ENCODE peak calls at places on chromosome 5, in four cellular contexts. E is CD8-positive, alpha-beta T cell; J is upper lobe of left lung; U is left lung. N is an unnamed sample.
A peak's percentile ranks its signal among the peaks of the same experiment; 100 is the strongest.

GRCh38 chr5:57598756-57599155 is 116.1 kb upstream of the ACTBL2 start:
- DNase-seq in J (no peak), U (no peak), E (no peak), N (no peak)

GRCh38 chr5:140565024-140565779 is 574 bp downstream of the SLC35A4 start:
- DNase-seq in E (no peak), J (no peak), U (no peak), N (no peak)

GRCh38 chr5:171475551-171476035 is 56.1 kb downstream of the FGF18 start:
- DNase-seq in E (no peak), U (no peak), J (no peak), N (no peak)

GRCh38 chr5:62256161-62257017 is 49.6 kb upstream of the KIF2A start:
- DNase-seq in J (no peak), U (no peak), E (peak; percentile 30), N (no peak)

GRCh38 chr5:128579111-128579510 is 41.1 kb upstream of the FBN2 start:
- DNase-seq in J (no peak), E (no peak), U (no peak), N (no peak)

GRCh38 chr5:179418972-179419371 is 73.7 kb upstream of the ADAMTS2 start:
- DNase-seq in J (no peak), E (no peak), U (peak; percentile 43), N (no peak)

GRCh38 chr5:179865471-179866240 is 7.0 kb upstream of the MRNIP start:
- DNase-seq in U (peak; percentile 61), J (no peak), E (no peak), N (no peak)

GRCh38 chr5:57902035-57902434 is 419.4 kb upstream of the ACTBL2 start:
- DNase-seq in U (no peak), E (no peak), J (no peak), N (no peak)

GRCh38 chr5:102554092-102554491 is 55.3 kb upstream of the SLCO6A1 start:
- DNase-seq in U (no peak), E (no peak), J (no peak), N (no peak)

GRCh38 chr5:41722359-41722950 is 147.8 kb downstream of the OXCT1 start:
- DNase-seq in U (no peak), J (no peak), E (peak; percentile 16), N (no peak)

GRCh38 chr5:72452515-72453259 is 54.5 kb downstream of the ZNF366 start:
- DNase-seq in U (no peak), E (no peak), J (no peak), N (no peak)

GRCh38 chr5:112795944-112796678 is 58.4 kb downstream of the APC start:
- DNase-seq in E (no peak), J (no peak), U (no peak), N (no peak)

GRCh38 chr5:15577831-15578230 is 77.9 kb downstream of the FBXL7 start:
- DNase-seq in J (no peak), U (no peak), E (no peak), N (no peak)

GRCh38 chr5:88858392-88858791 is 24.6 kb downstream of the MEF2C start:
- DNase-seq in E (no peak), U (no peak), J (no peak), N (no peak)

GRCh38 chr5:141958113-141958512 is at the start of gene PCDH12:
- DNase-seq in U (peak; percentile 80), E (no peak), J (peak; percentile 30), N (peak; percentile 82)

GRCh38 chr5:127801751-127802476 is 98.7 kb downstream of the CCDC192 start:
- DNase-seq in U (no peak), J (no peak), E (no peak), N (no peak)

GRCh38 chr5:6359941-6360683 is 18.2 kb downstream of the MED10 start:
- DNase-seq in E (peak; percentile 27), J (no peak), U (no peak), N (peak; percentile 38)

GRCh38 chr5:118006229-118006628 is 982.1 kb downstream of the DTWD2 start:
- DNase-seq in J (no peak), U (no peak), E (no peak), N (no peak)

GRCh38 chr5:171313481-171314206 is 4.6 kb downstream of the TLX3 start:
- DNase-seq in E (no peak), U (no peak), J (peak; percentile 66), N (no peak)

GRCh38 chr5:45692481-45692880 is 3.7 kb downstream of the HCN1 start:
- DNase-seq in U (no peak), J (no peak), E (no peak), N (no peak)

GRCh38 chr5:61916621-61917620 is 389.1 kb upstream of the KIF2A start:
- DNase-seq in E (no peak), U (no peak), J (no peak), N (no peak)

DNA sequence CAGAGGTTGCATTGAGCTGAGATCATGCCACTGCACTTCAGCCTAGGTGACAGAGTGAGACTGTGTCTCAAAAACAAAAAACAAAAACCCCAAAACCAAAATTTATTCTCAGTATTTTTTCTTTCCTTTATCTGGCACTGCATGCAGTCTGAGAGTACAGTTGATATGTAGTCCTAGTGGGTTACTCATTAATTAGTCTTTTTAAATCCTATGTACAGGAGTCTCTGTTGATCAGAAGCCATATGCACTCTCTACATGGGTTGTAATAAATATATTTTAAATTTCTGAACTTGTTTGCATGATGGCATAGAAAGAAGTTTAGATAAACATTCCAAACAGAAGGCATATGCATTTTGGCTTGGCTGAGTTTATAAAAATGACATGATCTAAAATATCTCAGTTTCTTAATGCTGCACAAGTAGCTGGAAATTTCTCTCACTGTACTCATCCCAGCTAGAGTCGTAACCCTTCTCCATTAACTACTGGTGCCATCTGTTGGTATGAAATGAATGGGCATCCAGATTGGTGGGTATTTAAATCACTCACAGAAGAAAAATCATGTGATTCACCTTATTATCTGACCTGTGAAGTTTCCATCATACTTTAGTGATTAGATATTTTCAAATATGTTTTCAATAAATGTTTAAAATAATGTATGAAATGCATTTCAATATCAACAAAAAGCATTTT is 284.8 kb downstream of the CTNND2 start:
- DNase-seq in J (no peak), E (no peak), U (no peak), N (no peak)
- TF ChIP-seq CTCF in J (no peak), E (no peak), U (no peak), N (no peak)

DNA sequence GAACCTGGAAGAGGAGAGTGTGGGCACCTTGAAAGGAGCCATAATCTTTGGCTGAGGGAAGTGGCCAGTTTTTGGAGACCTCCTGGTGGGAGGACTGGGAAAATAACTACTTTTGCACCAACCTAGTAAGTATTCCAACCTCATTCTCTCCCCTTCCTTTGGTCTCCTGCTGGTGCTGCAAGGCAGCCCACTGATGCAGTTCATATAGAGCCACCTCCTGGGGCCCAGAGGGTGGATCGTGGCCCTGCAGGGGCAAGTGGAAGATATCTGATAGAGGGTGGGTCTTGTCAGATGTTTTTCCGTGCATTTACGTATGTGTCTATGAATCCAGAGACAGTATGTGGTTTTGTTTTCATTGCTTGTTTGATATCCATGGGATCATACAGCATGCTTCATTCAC is 172.8 kb upstream of the PITX1 start:
- DNase-seq in J (no peak), U (no peak), E (no peak), N (no peak)
- TF ChIP-seq CTCF in J (no peak), U (no peak), E (no peak), N (no peak)

GRCh38 chr5:125226825-125227224 is 480.4 kb upstream of the ZNF608 start:
- DNase-seq in E (no peak), J (no peak), U (no peak), N (no peak)
- TF ChIP-seq CTCF in E (no peak), J (no peak), U (no peak), N (no peak)

DNA sequence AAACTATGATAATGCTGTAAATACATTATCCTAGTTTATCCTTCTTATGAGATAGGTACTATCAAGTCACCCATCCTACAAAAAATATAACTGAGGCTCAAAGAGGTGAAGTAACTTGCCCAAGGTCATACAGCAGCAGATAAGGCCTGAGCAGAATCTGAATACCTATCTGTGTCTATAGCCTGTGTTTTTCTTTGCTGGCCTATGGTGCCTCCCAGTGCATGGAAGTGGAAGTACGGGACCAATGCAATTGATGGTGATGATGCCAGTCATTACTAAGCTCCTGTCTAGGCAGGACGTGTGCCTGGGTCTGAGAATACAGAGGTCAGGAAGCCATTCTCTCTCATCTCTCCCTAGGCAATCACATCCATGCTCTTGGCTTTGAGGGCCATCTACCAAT is 67.8 kb downstream of the FAT2 start:
- DNase-seq in U (no peak), E (no peak), J (no peak), N (peak; percentile 48)
- TF ChIP-seq CTCF in U (peak; percentile 33), E (peak; percentile 40), J (peak; percentile 31), N (peak; percentile 38)

GRCh38 chr5:21391506-21391905 is 1403.5 kb upstream of the CDH18 start:
- DNase-seq in J (no peak), U (no peak), E (no peak), N (no peak)
- TF ChIP-seq CTCF in J (no peak), U (peak; percentile 20), E (no peak), N (no peak)

N was measured in glutamatergic neuron.